ENCODE peak calls at places on chromosomes 5 and 9, in four cellular contexts. I, L, U and H are unnamed samples.

GRCh38 chr9:6354072-6354686 is 26.0 kb downstream of the TPD52L3 start:
- DNase-seq in I (peak), L (peak), U (peak), H (peak)

GRCh38 chr5:167723254-167723871 is 568.1 kb upstream of the WWC1 start:
- DNase-seq in I (peak), L (peak), U (peak), H (peak)

GRCh38 chr5:73443725-73444498 is 4.7 kb downstream of the FOXD1 start:
- DNase-seq in I (no peak), L (no peak), U (no peak), H (peak)

GRCh38 chr9:128072144-128073021 is 4.4 kb downstream of the SLC25A25 start:
- DNase-seq in I (no peak), L (no peak), U (no peak), H (no peak)

GRCh38 chr5:1801061-1801953 is at the start of gene NDUFS6:
- DNase-seq in I (peak), L (peak), U (peak), H (peak)

GRCh38 chr9:24614070-24614469 is 68.4 kb upstream of the IZUMO3 start:
- DNase-seq in I (no peak), L (no peak), U (no peak), H (no peak)

GRCh38 chr5:121968910-121969607 is 7.3 kb downstream of the SRFBP1 start:
- DNase-seq in I (no peak), L (no peak), U (no peak), H (no peak)

GRCh38 chr5:142063878-142064331 is 44.7 kb upstream of the NDFIP1 start:
- DNase-seq in I (no peak), L (no peak), U (peak), H (peak)

GRCh38 chr9:117783828-117784227 is 79.6 kb downstream of the TLR4 start:
- DNase-seq in I (no peak), L (no peak), U (no peak), H (no peak)

GRCh38 chr9:129436751-129437625 is 183.9 kb downstream of the C9orf50 start:
- DNase-seq in I (peak), L (peak), U (no peak), H (peak)

GRCh38 chr9:87959916-87960581 is 14.3 kb downstream of the CDK20 start:
- DNase-seq in I (no peak), L (no peak), U (no peak), H (no peak)

GRCh38 chr5:1685076-1685475 is 114.6 kb downstream of the MRPL36 start:
- DNase-seq in I (no peak), L (no peak), U (no peak), H (no peak)

GRCh38 chr5:127602896-127603470 is 45.9 kb upstream of the CTXN3 start:
- DNase-seq in I (no peak), L (no peak), U (no peak), H (no peak)
- TF ChIP-seq ELF4 in I (no peak), L (no peak), U (no peak), H (no peak)

GRCh38 chr5:94693043-94693822 is 74.8 kb downstream of the SLF1 start:
- DNase-seq in I (no peak), L (no peak), U (peak), H (no peak)
- TF ChIP-seq ELF4 in I (no peak), L (no peak), U (no peak), H (no peak)

DNA sequence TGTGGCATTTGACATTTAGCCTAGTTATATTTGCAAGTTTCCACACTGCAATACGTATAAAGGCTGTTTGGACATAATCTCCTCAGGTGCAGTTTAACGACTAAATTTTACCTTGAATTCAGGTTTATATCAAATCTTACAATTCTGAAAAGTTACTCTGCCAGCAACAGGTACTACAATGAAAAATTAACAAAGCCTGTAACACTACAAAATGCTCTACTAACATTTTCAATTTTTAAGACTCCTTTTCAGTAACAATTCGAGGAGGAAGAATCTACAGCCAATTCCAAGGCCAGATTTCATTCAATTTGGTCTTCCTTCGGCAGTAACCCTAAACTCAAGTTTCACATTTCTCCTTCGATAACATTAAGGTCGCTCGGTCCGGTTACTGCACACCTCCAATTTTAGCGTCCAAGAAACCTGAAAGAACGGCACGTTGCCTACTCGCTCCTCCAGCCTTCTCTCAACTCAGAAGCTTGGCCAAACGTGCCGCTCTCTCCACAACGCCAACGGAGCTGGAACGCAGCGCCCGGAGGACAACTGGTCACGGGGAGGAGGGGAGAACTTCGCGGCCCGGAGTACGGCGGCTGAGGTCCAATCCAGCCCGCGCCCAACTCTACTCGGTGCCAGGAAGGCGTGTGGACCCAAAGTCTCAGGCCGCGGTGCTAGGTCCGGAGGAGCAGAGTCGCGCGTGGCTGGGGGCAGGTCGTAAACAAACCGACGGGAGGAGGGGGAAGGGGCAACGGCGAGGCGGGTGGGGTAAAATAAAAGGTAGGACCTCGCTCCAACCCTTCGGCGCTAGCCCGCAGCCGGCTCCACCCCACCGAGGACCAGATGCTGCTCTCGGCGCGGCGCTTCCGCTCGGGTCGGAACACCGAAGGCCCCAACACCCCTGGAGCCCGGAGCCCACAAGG is 681 bp downstream of the FNIP1 start:
- DNase-seq in I (peak), L (no peak), U (peak), H (peak)
- TF ChIP-seq ELF4 in I (no peak), L (no peak), U (no peak), H (no peak)

DNA sequence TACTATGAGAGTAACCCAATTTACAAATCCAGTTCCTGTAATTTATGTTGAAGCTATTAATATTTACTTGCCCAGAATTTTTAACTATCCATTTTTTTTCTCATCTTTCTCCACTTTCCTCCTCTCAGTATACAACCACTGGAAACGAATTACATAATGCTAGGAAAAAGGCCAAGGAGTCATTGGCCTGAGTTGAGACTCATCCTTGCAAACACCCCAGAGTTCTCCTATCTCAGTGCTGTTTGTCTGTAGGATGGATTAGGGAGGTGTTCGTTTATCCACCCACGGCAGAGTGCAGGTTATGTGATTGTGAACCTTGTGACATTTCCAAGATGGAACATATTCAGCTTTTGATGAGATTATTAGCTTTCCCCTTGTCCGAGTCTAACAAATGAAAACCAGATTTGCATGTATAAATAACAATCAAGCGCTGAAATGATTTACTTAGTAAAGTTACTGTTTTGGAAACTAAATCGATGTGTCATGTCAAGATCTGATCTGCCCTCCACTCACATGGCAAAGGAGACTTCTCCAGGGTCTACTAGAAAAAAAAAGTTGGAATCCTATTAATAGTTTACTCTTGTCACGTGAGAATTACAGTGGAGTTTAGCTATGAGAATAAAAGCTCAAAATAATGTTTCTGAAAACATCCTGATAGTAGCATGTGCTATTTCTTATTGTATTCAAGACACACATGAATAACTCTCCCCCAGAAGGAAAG is 600.6 kb downstream of the EBF1 start:
- DNase-seq in I (no peak), L (no peak), U (no peak), H (no peak)
- TF ChIP-seq ELF4 in I (no peak), L (no peak), U (no peak), H (no peak)

GRCh38 chr9:22211588-22212360 is 202.7 kb upstream of the CDKN2B start:
- DNase-seq in I (no peak), L (no peak), U (peak), H (no peak)
- TF ChIP-seq ELF4 in I (no peak), L (no peak), U (no peak), H (no peak)

DNA sequence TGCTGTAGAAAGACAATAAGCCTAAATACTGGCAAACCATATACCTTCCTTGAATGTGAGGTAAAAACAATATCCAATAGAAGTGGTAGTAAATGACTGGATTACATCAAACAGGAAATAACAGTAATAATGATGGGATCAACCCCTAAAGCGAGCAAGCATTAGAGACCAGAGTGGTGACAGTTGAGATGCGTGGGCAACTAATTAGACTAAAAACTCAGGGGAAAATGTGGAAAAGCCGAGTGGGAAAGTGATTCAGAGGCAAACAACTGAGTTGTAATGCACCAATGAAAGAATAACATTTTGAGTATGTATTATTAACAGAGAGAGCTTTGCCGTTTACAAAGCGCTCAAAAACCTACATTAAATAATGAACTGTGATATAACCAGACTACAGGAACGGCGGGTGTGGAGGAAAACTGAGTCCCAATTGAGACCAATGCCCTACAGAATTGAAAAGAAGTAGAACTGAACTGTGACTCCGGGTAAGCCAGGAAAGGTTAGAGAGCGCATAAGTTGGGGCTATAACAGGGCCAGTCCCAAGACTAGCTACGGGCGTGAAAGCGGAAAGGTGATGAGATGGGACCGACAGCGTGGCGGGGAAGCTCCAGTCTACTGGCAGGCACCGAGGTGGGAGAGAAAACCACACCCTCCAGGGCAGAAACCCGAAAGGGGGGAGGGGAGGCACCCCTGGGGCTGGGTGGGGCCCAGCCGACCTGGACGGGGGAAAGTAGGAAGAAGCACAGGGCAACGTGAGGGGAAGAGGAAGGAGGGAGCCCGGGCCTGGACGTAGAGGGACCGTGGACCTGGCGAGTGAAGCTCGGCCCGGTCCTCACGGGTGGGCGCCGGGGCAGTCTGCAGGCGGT is 590 bp downstream of the UBAP2 start:
- DNase-seq in I (peak), L (peak), U (peak), H (peak)
- TF ChIP-seq ELF4 in I (no peak), L (no peak), U (no peak), H (no peak)

GRCh38 chr9:33429256-33430080 is 17.9 kb downstream of the AQP3 start:
- DNase-seq in I (no peak), L (no peak), U (no peak), H (no peak)

GRCh38 chr9:33431420-33431819 is 16.0 kb downstream of the AQP3 start:
- DNase-seq in I (no peak), L (no peak), U (no peak), H (no peak)

GRCh38 chr9:33434317-33435105 is 12.9 kb downstream of the AQP3 start:
- DNase-seq in I (no peak), L (no peak), U (no peak), H (no peak)

GRCh38 chr9:33433871-33434270 is 13.5 kb downstream of the AQP3 start:
- DNase-seq in I (no peak), L (no peak), U (no peak), H (no peak)

GRCh38 chr9:33430942-33431341 is 16.5 kb downstream of the AQP3 start:
- DNase-seq in I (no peak), L (peak), U (no peak), H (no peak)
- TF ChIP-seq ELF4 in I (no peak), L (no peak), U (no peak), H (no peak)